ENCODE peak calls at places on chromosomes 2 and 18, in four cellular contexts. H, A, M and N are unnamed samples.
A peak's percentile ranks its signal among the peaks of the same experiment; 100 is the strongest.

GRCh38 chr2:11681722-11682589 is 12.0 kb upstream of the NTSR2 start:
- DNase-seq in H (peak; percentile 89), A (peak; percentile 55), M (peak; percentile 19), N (no peak)

GRCh38 chr18:9539283-9539682 is 64.0 kb downstream of the RALBP1 start:
- DNase-seq in H (no peak), A (no peak), M (no peak), N (no peak)

GRCh38 chr2:184363213-184363612 is 235.1 kb upstream of the ZNF804A start:
- DNase-seq in H (no peak), A (peak; percentile 20), M (peak; percentile 2), N (no peak)

GRCh38 chr2:96537066-96537733 is 648 bp downstream of the ARID5A start:
- DNase-seq in H (peak; percentile 58), A (no peak), M (no peak), N (no peak)

GRCh38 chr2:85277416-85278158 is 50.2 kb downstream of the TGOLN2 start:
- DNase-seq in H (no peak), A (no peak), M (no peak), N (no peak)

GRCh38 chr2:70627499-70627898 is 73.9 kb upstream of the TGFA start:
- DNase-seq in H (no peak), A (peak; percentile 24), M (no peak), N (no peak)

GRCh38 chr2:120576509-120577474 is 158.9 kb upstream of the GLI2 start:
- DNase-seq in H (no peak), A (no peak), M (no peak), N (no peak)

GRCh38 chr2:68320118-68320641 is 431 bp upstream of the CNRIP1 start:
- DNase-seq in H (peak; percentile 35), A (no peak), M (no peak), N (no peak)

GRCh38 chr2:128535928-128536327 is 217.3 kb upstream of the HS6ST1 start:
- DNase-seq in H (no peak), A (peak; percentile 23), M (peak; percentile 54), N (no peak)

GRCh38 chr2:109699646-109700045 is 85.5 kb downstream of the SOWAHC start:
- DNase-seq in H (no peak), A (no peak), M (no peak), N (no peak)
- TF ChIP-seq SIN3A in H (no peak), A (no peak), M (no peak), N (no peak)

GRCh38 chr2:3617198-3617890 is 22.4 kb downstream of the COLEC11 start:
- DNase-seq in H (no peak), A (no peak), M (no peak), N (no peak)
- TF ChIP-seq TCF7L2 in H (no peak), A (no peak), M (no peak), N (no peak)

DNA sequence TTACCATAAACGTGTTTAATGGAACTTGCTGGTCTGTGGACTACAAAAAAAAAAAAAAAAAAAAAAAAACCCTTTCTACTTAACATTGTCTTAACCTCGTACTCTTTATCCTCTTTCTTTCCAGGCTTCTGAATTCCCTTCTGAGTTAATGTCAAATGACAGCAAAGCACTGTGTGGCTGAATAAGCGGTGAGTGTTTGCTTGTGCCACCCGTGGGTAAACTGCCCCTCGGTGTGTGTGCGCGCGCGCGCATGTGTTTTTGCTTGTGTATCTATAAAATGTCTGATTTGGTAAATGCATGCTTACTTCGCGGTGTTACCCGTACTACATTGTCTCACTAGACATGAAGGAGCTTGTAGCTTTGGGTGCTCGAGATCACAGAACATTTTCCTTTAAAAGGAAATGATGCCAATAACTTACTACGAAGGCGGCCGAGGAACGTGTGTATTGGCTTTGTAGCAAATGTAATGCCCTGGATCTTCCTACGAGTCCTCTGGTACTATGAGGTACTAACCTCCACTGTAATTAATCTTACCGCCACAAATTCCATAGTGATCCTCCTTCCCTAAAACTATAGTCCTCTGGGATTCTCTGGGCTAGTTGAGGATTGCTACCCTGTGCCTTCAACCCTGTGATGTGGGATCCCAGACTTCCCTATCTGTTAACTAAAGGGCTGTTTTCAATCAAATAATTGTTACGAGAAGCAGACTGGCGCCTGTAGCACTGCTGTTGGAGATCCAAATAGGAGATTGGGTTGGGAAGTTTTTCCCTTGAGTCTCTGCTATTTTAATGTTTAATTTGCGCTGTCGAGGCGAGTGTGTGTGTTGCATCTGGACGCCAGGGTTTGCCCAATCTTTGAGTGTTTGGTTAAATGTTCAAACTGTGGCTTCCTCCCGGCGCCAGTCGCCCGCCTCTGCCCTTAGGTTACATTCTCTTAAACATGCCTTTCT is 1.1 kb downstream of the ID2 start:
- DNase-seq in H (no peak), A (peak; percentile 72), M (peak; percentile 8), N (no peak)
- TF ChIP-seq SIN3A in H (no peak), A (peak; percentile 74), M (no peak), N (no peak)

GRCh38 chr2:219408101-219409030 is 9.8 kb upstream of the DES start:
- DNase-seq in H (no peak), A (no peak), M (no peak), N (no peak)

GRCh38 chr2:219404954-219405353 is 13.2 kb upstream of the DES start:
- DNase-seq in H (no peak), A (no peak), M (no peak), N (no peak)

GRCh38 chr2:219405451-219405850 is 12.7 kb upstream of the DES start:
- DNase-seq in H (peak; percentile 42), A (no peak), M (no peak), N (no peak)

GRCh38 chr2:219405958-219406860 is 12.0 kb upstream of the DES start:
- DNase-seq in H (no peak), A (no peak), M (no peak), N (no peak)

GRCh38 chr2:219406861-219407230 is 11.3 kb upstream of the DES start:
- DNase-seq in H (no peak), A (no peak), M (no peak), N (no peak)
- TF ChIP-seq TCF7L2 in H (no peak), A (no peak), M (no peak), N (no peak)

DNA sequence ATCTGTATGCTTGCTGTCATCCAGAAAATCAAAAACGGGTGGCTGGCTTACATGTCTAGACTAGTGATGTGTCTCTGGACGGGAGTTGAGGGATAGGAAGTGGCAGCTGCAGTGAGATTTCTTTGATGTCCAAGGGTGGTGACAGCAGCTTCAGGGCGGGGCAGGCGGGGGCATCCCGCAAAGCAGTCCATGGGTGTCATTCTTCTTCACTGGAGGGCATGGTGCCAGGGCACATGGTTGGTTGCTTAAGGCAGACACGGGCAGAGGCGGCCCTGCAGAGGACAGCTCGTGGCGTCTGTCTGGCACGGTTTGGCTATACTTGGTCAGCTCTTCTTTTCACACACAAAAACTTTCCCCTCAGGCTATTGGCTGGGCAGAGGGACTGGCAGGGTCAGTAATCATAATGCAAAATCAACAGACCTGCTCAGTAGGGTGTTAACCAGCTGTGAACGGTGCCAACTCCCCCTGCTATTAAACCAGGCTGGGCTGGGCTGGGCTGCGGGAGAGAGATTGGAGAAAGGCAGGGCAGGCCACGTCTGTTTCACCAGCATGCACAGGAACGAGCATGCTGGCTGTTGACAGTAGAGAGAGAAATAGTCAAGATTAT is 63.7 kb downstream of the COL4A3 start:
- DNase-seq in H (no peak), A (no peak), M (no peak), N (no peak)
- TF ChIP-seq SIN3A in H (no peak), A (no peak), M (no peak), N (no peak)